ENCODE peak calls at places on chromosome 14, in four cellular contexts. K is NT2/D1, B is H1, D is HCT116. M is an unnamed sample.

GRCh38 chr14:51547260-51547659 is 104.5 kb upstream of the FRMD6 start:
- DNase-seq in K (no peak), B (no peak), D (peak; percentile 68), M (no peak)

GRCh38 chr14:68947802-68948201 is 31.3 kb downstream of the ACTN1 start:
- DNase-seq in K (no peak), B (no peak), D (no peak), M (no peak)

GRCh38 chr14:22552001-22552826 is 36.8 kb downstream of the DAD1 start:
- DNase-seq in K (no peak), B (no peak), D (no peak), M (no peak)

GRCh38 chr14:37592288-37593274 is 2.5 kb downstream of the FOXA1 start:
- DNase-seq in K (no peak), B (peak; percentile 68), D (no peak), M (no peak)

GRCh38 chr14:56888274-56888673 is 78.0 kb upstream of the OTX2 start:
- DNase-seq in K (no peak), B (no peak), D (no peak), M (no peak)

GRCh38 chr14:49408187-49408963 is 177.8 kb downstream of the RPS29 start:
- DNase-seq in K (no peak), B (no peak), D (no peak), M (no peak)

GRCh38 chr14:50083467-50084337 is 32.7 kb downstream of the VCPKMT start:
- DNase-seq in K (no peak), B (no peak), D (no peak), M (no peak)

GRCh38 chr14:71555654-71556559 is 376.3 kb upstream of the RGS6 start:
- DNase-seq in K (no peak), B (no peak), D (no peak), M (no peak)

GRCh38 chr14:38964630-38965029 is 138.4 kb downstream of the SEC23A start:
- DNase-seq in K (no peak), B (no peak), D (no peak), M (no peak)

GRCh38 chr14:73851567-73852382 is at the start of gene PTGR2:
- DNase-seq in K (peak; percentile 91), B (peak; percentile 98), D (peak; percentile 94), M (peak; percentile 90)

GRCh38 chr14:32397871-32398640 is 69.0 kb downstream of the AKAP6 start:
- DNase-seq in K (no peak), B (no peak), D (no peak), M (no peak)

GRCh38 chr14:69612014-69612758 is 790 bp downstream of the SUSD6 start:
- DNase-seq in K (no peak), B (no peak), D (no peak), M (peak; percentile 33)

GRCh38 chr14:61567838-61568571 is 127.3 kb upstream of the HIF1A start:
- DNase-seq in K (no peak), B (peak; percentile 60), D (no peak), M (no peak)

GRCh38 chr14:87005336-87005735 is 987.6 kb downstream of the GALC start:
- DNase-seq in K (no peak), B (no peak), D (no peak), M (no peak)

GRCh38 chr14:101966742-101967141 is 2.4 kb downstream of the DYNC1H1 start:
- DNase-seq in K (no peak), B (no peak), D (no peak), M (no peak)

GRCh38 chr14:73758392-73759182 is 44.4 kb upstream of the PNMA1 start:
- DNase-seq in K (peak; percentile 57), B (peak; percentile 90), D (peak; percentile 63), M (peak; percentile 62)

GRCh38 chr14:73744175-73744867 is 30.1 kb upstream of the PNMA1 start:
- DNase-seq in K (no peak), B (no peak), D (no peak), M (no peak)

GRCh38 chr14:22227084-22227483 is 361.9 kb downstream of the DAD1 start:
- DNase-seq in K (no peak), B (no peak), D (no peak), M (no peak)

GRCh38 chr14:105050551-105050897 is 14.7 kb downstream of the GPR132 start:
- DNase-seq in K (no peak), B (no peak), D (peak; percentile 16), M (peak; percentile 40)

GRCh38 chr14:63470877-63471565 is 72.2 kb downstream of the PPP2R5E start:
- DNase-seq in K (no peak), B (no peak), D (peak; percentile 16), M (no peak)

GRCh38 chr14:33767721-33768457 is 183.0 kb downstream of the EGLN3 start:
- DNase-seq in K (no peak), B (no peak), D (no peak), M (no peak)

GRCh38 chr14:104424406-104425072 is 155.0 kb upstream of the C14orf180 start:
- DNase-seq in K (no peak), B (peak; percentile 43), D (no peak), M (no peak)

GRCh38 chr14:50060871-50061663 is 55.3 kb downstream of the VCPKMT start:
- DNase-seq in K (no peak), B (no peak), D (no peak), M (peak; percentile 74)

GRCh38 chr14:77098470-77099353 is 654 bp downstream of the CIPC start:
- DNase-seq in K (no peak), B (no peak), D (no peak), M (no peak)

GRCh38 chr14:99878563-99878962 is 85.3 kb downstream of the EML1 start:
- DNase-seq in K (no peak), B (no peak), D (no peak), M (no peak)

GRCh38 chr14:36324897-36325296 is 4.5 kb upstream of the MBIP start:
- DNase-seq in K (no peak), B (no peak), D (no peak), M (no peak)

GRCh38 chr14:75562048-75562447 is 16.4 kb upstream of the FLVCR2 start:
- DNase-seq in K (no peak), B (no peak), D (no peak), M (no peak)

GRCh38 chr14:63949696-63950095 is 96.9 kb downstream of the SYNE2 start:
- DNase-seq in K (no peak), B (no peak), D (no peak), M (no peak)

GRCh38 chr14:88463318-88463717 is 77.9 kb downstream of the SPATA7 start:
- DNase-seq in K (no peak), B (no peak), D (peak; percentile 12), M (peak; percentile 24)

GRCh38 chr14:75469606-75470237 is 41.9 kb downstream of the JDP2 start:
- DNase-seq in K (no peak), B (no peak), D (no peak), M (no peak)

GRCh38 chr14:97106609-97107008 is 309.4 kb downstream of the VRK1 start:
- DNase-seq in K (no peak), B (no peak), D (peak; percentile 35), M (no peak)

DNA sequence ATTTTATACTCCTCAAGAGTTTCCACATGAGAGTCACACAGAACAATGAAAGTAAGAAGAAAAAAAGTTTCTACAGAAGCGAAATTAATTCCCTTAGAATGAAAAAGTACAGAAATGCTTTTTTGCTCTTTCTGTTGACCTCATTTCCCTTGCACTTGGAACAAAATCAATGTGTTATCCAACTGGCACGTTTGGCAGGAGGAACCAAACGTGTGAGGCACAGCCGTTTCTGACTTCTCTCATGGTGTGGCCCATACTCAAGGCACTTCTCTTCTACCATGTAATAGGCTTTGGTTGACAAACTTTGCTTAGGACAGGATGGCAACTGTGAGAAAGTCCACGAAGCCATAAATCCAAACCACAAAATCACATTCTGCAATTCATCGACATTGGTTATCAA is 297.0 kb downstream of the FUT8 start:
- DNase-seq in K (no peak), B (no peak), D (no peak), M (no peak)
- TF ChIP-seq ZNF274 in K (no peak), B (no peak), D (no peak), M (no peak)

GRCh38 chr14:79705126-79705894 is 506.0 kb downstream of the DIO2 start:
- DNase-seq in K (no peak), B (no peak), D (no peak), M (no peak)
- TF ChIP-seq ZNF274 in K (no peak), B (no peak), D (no peak), M (no peak)

GRCh38 chr14:103422981-103423600 is 37.9 kb downstream of the MARK3 start:
- DNase-seq in K (no peak), B (no peak), D (no peak), M (peak; percentile 20)
- TF ChIP-seq ZNF274 in K (no peak), B (no peak), D (no peak), M (no peak)

DNA sequence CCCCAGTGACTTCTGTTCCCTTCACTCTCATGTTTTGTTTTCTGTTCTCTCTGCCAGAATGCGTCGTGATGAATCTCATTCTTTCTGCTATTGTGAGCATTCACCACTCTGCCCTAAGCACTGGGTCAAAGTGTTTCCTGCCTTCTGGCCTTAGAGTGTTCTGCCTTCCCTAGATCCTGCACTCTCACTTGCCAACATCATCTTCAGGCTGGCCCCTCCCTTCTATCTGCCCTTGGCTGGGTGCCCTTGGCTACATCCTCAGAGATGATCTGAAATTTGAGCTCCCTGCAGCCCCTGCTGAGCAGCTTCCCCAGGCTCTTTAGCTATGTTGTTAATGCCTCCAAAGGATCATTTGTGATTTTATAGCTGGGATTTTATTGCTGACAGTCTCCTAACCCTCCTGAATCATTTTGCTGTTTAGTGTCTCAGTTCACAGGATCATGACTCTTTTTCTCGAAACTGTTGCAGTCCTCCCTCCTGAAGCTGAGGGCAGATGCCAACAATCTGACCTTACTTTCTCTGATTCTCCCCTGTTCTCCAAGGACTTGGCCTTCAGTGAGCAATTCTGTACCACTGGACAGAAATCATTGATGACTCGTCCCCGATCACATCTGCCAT is 4.5 kb downstream of the DHRS2 start:
- DNase-seq in K (no peak), B (no peak), D (no peak), M (no peak)
- TF ChIP-seq ZNF274 in K (no peak), B (no peak), D (no peak), M (no peak)

GRCh38 chr14:54435500-54435981 is 5.6 kb downstream of the CNIH1 start:
- DNase-seq in K (no peak), B (no peak), D (no peak), M (peak; percentile 41)
- TF ChIP-seq ZNF274 in K (no peak), B (no peak), D (no peak), M (no peak)